ENCODE peak calls at places on chromosomes 4 and X, in seven cellular contexts. B, P, H, W, V, O and T are unnamed samples.

GRCh38 chr4:89064848-89065247 is 7.9 kb upstream of the FAM13A start:
- DNase-seq in B (no peak), P (no peak), H (no peak), W (no peak), V (no peak), O (no peak), T (no peak)

GRCh38 chr4:31234494-31234893 is 514.3 kb downstream of the PCDH7 start:
- DNase-seq in B (no peak), P (peak; percentile 66), H (no peak), W (no peak), V (no peak), O (peak; percentile 21), T (no peak)

GRCh38 chrX:10233696-10234095 is 76.9 kb downstream of the CLCN4 start:
- DNase-seq in B (peak; percentile 39), P (no peak), H (no peak), W (no peak), V (no peak), O (no peak), T (no peak)

GRCh38 chrX:131734621-131735020 is 190.7 kb downstream of the OR13H1 start:
- DNase-seq in B (peak; percentile 81), P (peak; percentile 36), H (peak; percentile 75), W (peak; percentile 70), V (no peak), O (no peak), T (no peak)

GRCh38 chr4:189092596-189092995 is 848.1 kb upstream of the FRG1 start:
- DNase-seq in B (peak; percentile 42), P (no peak), H (no peak), W (no peak), V (no peak), O (peak; percentile 23), T (no peak)

GRCh38 chrX:45295587-45295986 is 94.9 kb upstream of the DIPK2B start:
- DNase-seq in B (peak; percentile 36), P (peak; percentile 46), H (no peak), W (no peak), V (peak; percentile 7), O (no peak), T (no peak)

GRCh38 chr4:145069361-145069760 is 28.6 kb downstream of the ANAPC10 start:
- DNase-seq in B (peak; percentile 71), P (peak; percentile 39), H (no peak), W (no peak), V (no peak), O (peak; percentile 66), T (no peak)

GRCh38 chr4:76214269-76214628 is 625 bp upstream of the SCARB2 start:
- DNase-seq in B (no peak), P (no peak), H (no peak), W (no peak), V (no peak), O (peak; percentile 50), T (no peak)

GRCh38 chr4:107164962-107165361 is 128.8 kb upstream of the DKK2 start:
- DNase-seq in B (no peak), P (no peak), H (no peak), W (no peak), V (no peak), O (no peak), T (no peak)

DNA sequence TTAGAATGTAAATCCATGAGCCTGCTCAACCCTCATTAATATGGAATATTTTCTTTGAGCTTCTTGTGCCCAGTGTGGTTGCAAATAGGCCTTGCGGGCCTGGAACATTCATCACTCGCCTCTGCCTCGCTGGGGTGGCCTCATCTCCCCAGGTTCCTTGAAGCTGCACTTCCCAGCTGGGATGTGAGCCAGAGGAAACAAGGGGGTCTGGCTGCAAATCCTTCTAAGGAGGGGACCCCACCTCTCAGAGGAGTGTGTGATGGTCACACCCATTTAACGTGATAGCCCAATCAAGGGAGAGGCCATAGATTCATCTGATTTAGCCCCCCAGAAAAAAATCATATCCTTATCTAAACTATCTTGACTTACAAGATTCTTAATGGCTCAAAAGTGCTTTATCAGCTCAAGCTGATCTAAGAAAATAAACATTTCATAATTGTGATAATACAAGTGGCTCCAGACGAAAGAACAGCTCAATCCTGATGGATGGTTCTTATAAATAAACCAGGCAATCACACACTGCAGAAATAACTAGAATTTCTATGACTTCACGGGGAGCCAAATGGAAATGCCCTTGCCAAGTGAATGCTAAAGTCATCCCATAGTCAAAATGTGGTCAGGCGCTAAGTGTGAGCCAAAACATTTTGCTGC is 189.9 kb downstream of the PTTG2 start:
- DNase-seq in B (peak; percentile 86), P (no peak), H (no peak), W (no peak), V (no peak), O (no peak), T (no peak)
- H3K27ac ChIP-seq in B (peak overlapping the region; percentile 60), P (no peak overlapping the region), H (no peak overlapping the region), W (no peak overlapping the region), V (no peak overlapping the region), O (no peak overlapping the region), T (no peak overlapping the region)

GRCh38 chr4:7871356-7871755 is 68.3 kb downstream of the AFAP1 start:
- DNase-seq in B (no peak), P (no peak), H (no peak), W (peak; percentile 46), V (no peak), O (no peak), T (no peak)
- H3K4me3 ChIP-seq in B (peak overlapping the region; percentile 6), P (no peak overlapping the region), H (no peak overlapping the region), W (peak overlapping the region; percentile 0), V (no peak overlapping the region), O (no peak overlapping the region), T (no peak overlapping the region)

DNA sequence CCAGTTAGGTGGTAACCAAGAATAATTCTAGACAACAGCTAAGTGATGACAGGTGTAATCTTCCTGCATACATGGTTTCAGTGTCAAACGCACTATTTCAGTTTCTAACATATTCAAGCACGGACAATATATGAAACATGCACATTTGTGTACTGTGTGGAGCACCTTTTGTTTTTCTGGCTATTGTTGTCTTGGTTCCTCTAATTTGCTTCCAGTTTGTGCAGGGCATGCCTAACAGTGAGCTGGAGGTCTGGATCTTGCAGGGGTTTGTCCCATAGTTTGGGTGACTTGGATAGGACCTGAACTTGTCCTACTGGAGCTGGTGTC is 70.5 kb upstream of the TBC1D9 start:
- DNase-seq in B (no peak), P (no peak), H (no peak), W (no peak), V (no peak), O (no peak), T (no peak)
- H3K27ac ChIP-seq in B (no peak overlapping the region), P (no peak overlapping the region), H (no peak overlapping the region), W (no peak overlapping the region), V (no peak overlapping the region), O (no peak overlapping the region), T (no peak overlapping the region)

GRCh38 chrX:20116575-20117240 is at the start of gene MAP7D2:
- DNase-seq in B (no peak), P (no peak), H (no peak), W (peak; percentile 29), V (no peak), O (peak; percentile 2), T (no peak)
- H3K4me3 ChIP-seq in B (no peak within 1 kb of the TSS), P (peak within 1 kb of the TSS; percentile 37), H (no peak within 1 kb of the TSS), W (peak within 1 kb of the TSS; percentile 44), V (no peak within 1 kb of the TSS), O (no peak within 1 kb of the TSS), T (no peak within 1 kb of the TSS)